ENCODE peak calls at places on chromosomes 3 and 15, in five cellular contexts. U is cardiac muscle cell, B is cardiac fibroblast, S is tibial nerve, R is thoracic aorta. K is an unnamed sample.

GRCh38 chr3:185754920-185755319 is 69.9 kb downstream of the IGF2BP2 start:
- DNase-seq in S (no peak), R (no peak), B (no peak), U (no peak), K (no peak)

GRCh38 chr3:168165390-168166269 is 69.9 kb upstream of the GOLIM4 start:
- DNase-seq in R (no peak), U (peak), S (peak), B (peak), K (no peak)

GRCh38 chr15:73284073-73284472 is 84.7 kb downstream of the HCN4 start:
- DNase-seq in S (no peak), B (peak), R (no peak), U (peak), K (no peak)

GRCh38 chr3:64316971-64317370 is 91.7 kb upstream of the PRICKLE2 start:
- DNase-seq in R (no peak), S (no peak), B (peak), U (no peak), K (no peak)

GRCh38 chr3:14879161-14879888 is 60.6 kb downstream of the FGD5 start:
- DNase-seq in B (peak), S (no peak), R (no peak), U (no peak), K (no peak)

GRCh38 chr15:89457086-89457485 is 39.3 kb downstream of the RHCG start:
- DNase-seq in R (no peak), S (no peak), B (peak), U (peak), K (no peak)

GRCh38 chr3:35777065-35777464 is 137.7 kb downstream of the ARPP21 start:
- DNase-seq in B (no peak), R (no peak), S (no peak), U (no peak), K (no peak)

GRCh38 chr3:16824085-16824696 is 60.6 kb upstream of the PLCL2 start:
- DNase-seq in S (no peak), U (no peak), B (no peak), R (no peak), K (no peak)

GRCh38 chr3:8581806-8582436 is 62.7 kb downstream of the SSUH2 start:
- DNase-seq in U (no peak), S (no peak), B (no peak), R (no peak), K (no peak)

GRCh38 chr15:70559223-70559823 is 204.0 kb downstream of the UACA start:
- DNase-seq in R (no peak), U (peak), S (no peak), B (peak), K (peak)

GRCh38 chr3:117202415-117202814 is 492.8 kb downstream of the TUSC7 start:
- DNase-seq in B (no peak), S (no peak), R (no peak), U (no peak), K (no peak)

GRCh38 chr15:89494006-89494405 is 2.4 kb downstream of the RHCG start:
- DNase-seq in R (no peak), U (no peak), B (no peak), S (no peak), K (no peak)

GRCh38 chr15:81280696-81281095 is 43.2 kb downstream of the STARD5 start:
- DNase-seq in B (no peak), S (no peak), U (no peak), R (no peak), K (no peak)

GRCh38 chr15:64761156-64761555 is 14.2 kb downstream of the RBPMS2 start:
- DNase-seq in B (no peak), U (no peak), S (no peak), R (no peak), K (no peak)

GRCh38 chr15:45183001-45183400 is 4.8 kb downstream of the SHF start:
- DNase-seq in U (no peak), S (no peak), B (no peak), R (no peak), K (no peak)

GRCh38 chr15:29970402-29970695 is 112.4 kb upstream of the GOLGA8J start:
- DNase-seq in B (peak), S (no peak), R (no peak), U (no peak), K (no peak)

GRCh38 chr3:130692455-130692854 is 54.2 kb downstream of the PIK3R4 start:
- DNase-seq in S (no peak), U (no peak), R (no peak), B (peak), K (no peak)

GRCh38 chr3:187064210-187065115 is 74.8 kb downstream of the RPL39L start:
- DNase-seq in S (no peak), B (peak), U (peak), R (no peak), K (no peak)

GRCh38 chr3:128367221-128367620 is 99.5 kb downstream of the DNAJB8 start:
- DNase-seq in R (no peak), U (no peak), S (no peak), B (no peak), K (no peak)

GRCh38 chr3:155763870-155764463 is 19.1 kb upstream of the PLCH1 start:
- DNase-seq in S (no peak), U (no peak), B (no peak), R (no peak), K (no peak)

GRCh38 chr3:100994187-100994586 is 966 bp upstream of the ABI3BP start:
- DNase-seq in U (no peak), B (no peak), S (no peak), R (no peak), K (no peak)

GRCh38 chr3:179260949-179261765 is 10.2 kb upstream of the KCNMB3 start:
- DNase-seq in B (peak), S (peak), R (peak), U (peak), K (peak)

GRCh38 chr15:31200735-31201151 is 99.2 kb upstream of the TRPM1 start:
- DNase-seq in R (no peak), S (no peak), B (peak), U (peak), K (no peak)

GRCh38 chr3:126256256-126256655 is 75.9 kb upstream of the ALDH1L1 start:
- DNase-seq in B (peak), S (no peak), R (no peak), U (no peak), K (no peak)

GRCh38 chr3:16807981-16808380 is 76.8 kb upstream of the PLCL2 start:
- DNase-seq in B (no peak), S (no peak), R (no peak), U (peak), K (no peak)

GRCh38 chr15:29621626-29622025 is 200.6 kb downstream of the TJP1 start:
- DNase-seq in B (peak), S (no peak), U (peak), R (no peak), K (no peak)

GRCh38 chr3:105775368-105775767 is 93.4 kb downstream of the CBLB start:
- DNase-seq in U (no peak), B (no peak), R (no peak), S (no peak), K (no peak)

GRCh38 chr15:98421419-98422085 is 226.8 kb upstream of the IGF1R start:
- DNase-seq in U (peak), R (no peak), B (peak), S (peak), K (no peak)

GRCh38 chr15:54365001-54365400 is 386.8 kb downstream of the UNC13C start:
- DNase-seq in S (no peak), B (no peak), U (no peak), R (no peak), K (no peak)

GRCh38 chr15:64354683-64355558 is 1.1 kb downstream of the CSNK1G1 start:
- DNase-seq in R (no peak), B (no peak), U (no peak), S (no peak), K (no peak)

GRCh38 chr15:67373971-67374370 is 119.4 kb downstream of the IQCH start:
- DNase-seq in U (no peak), B (no peak), S (no peak), R (no peak), K (no peak)

GRCh38 chr3:97821413-97821809 is 400 bp upstream of the CRYBG3 start:
- DNase-seq in U (no peak), S (peak), B (no peak), R (peak), K (no peak)

GRCh38 chr3:152197937-152198336 is 70.8 kb upstream of the MBNL1 start:
- DNase-seq in U (no peak), R (no peak), B (no peak), S (no peak), K (no peak)

GRCh38 chr3:181913254-181913653 is 201.5 kb downstream of the SOX2 start:
- DNase-seq in B (no peak), U (no peak), S (no peak), R (no peak), K (no peak)

DNA sequence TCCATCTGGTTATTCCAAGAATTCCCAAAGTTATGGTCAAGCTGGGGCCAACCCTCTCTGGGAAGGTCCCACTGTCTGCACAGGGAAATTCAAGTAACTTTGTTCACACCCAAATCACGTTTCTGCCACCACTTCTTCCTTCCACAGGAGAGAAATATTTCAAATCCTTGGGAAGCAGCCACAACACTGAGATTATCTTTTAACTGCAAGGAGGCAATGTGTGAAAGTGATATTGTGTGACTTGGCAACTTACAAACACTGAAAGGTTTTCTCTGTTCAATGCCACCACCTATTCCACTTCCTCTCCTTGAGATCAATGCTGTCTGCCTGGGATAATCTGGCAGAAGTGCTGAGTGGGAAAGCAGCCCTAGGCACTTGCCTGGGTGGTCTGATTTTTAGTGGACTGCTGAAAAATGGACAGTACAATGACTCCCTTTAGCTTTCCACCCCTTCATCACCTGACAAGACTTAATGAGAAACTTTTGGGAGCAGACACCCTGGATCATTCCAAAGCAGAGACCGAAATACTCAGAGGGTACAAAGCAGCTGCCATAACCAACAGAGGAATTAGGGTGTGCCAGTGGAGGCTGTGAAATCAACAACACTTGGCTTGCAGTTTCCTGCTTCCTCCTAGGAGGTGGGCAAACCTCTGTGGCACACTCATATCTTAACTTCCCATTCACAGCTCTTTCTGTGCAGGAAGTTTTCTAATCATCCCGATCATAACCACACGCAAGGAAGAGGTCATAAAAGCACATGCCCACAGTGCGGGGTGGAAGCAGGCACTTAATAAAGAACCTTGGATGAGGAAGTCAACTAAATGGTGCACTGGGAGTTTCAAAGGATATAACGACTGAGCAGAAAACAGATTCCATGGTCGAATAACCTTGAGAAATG is 5.4 kb downstream of the SCAMP2 start:
- DNase-seq in S (no peak), R (no peak), B (no peak), U (no peak), K (no peak)
- H3K4me3 ChIP-seq in S (no peak), R (peak), B (no peak), U (no peak), K (no peak)

GRCh38 chr3:133037440-133037839 is 751 bp upstream of the TMEM108 start:
- DNase-seq in B (no peak), U (no peak), S (no peak), R (no peak), K (no peak)
- H3K4me3 ChIP-seq in B (no peak), U (peak), S (peak), R (peak), K (peak)

GRCh38 chr15:69074843-69075224 is 60.3 kb downstream of the NOX5 start:
- DNase-seq in U (peak), S (no peak), R (no peak), B (no peak), K (no peak)
- H3K4me3 ChIP-seq in U (peak), S (no peak), R (peak), B (peak), K (peak)

DNA sequence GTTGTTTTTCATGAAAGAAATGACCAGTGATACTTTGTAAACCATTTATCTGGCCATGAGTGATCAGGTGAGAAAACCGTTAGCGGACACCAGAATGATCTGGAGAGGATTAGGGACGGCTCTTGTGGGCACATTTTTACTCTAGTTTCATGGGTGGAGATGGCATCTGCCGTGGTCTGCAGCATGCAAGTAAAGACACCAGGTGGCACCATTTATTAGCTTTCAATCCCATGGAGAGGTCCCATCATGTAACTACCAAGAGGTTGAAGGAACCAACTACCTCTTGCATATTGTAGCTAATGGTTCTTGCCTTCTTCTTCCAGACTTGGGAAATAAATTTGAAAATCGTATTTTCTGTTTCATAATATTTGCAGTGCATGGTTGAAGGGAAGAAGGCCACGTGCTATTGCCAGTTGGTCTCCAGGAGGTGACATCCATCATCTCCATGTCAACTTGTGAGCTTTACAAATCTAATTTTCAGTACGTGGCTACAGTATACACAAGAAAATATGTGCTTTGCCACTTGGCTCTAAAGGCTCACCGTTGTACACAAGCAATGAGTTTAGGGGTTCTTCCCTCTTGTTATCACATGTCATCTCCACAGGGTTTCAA is 1.5 kb upstream of the MAPKBP1 start:
- DNase-seq in B (peak), U (peak), S (no peak), R (no peak), K (no peak)
- H3K4me3 ChIP-seq in B (no peak), U (peak), S (no peak), R (no peak), K (no peak)

DNA sequence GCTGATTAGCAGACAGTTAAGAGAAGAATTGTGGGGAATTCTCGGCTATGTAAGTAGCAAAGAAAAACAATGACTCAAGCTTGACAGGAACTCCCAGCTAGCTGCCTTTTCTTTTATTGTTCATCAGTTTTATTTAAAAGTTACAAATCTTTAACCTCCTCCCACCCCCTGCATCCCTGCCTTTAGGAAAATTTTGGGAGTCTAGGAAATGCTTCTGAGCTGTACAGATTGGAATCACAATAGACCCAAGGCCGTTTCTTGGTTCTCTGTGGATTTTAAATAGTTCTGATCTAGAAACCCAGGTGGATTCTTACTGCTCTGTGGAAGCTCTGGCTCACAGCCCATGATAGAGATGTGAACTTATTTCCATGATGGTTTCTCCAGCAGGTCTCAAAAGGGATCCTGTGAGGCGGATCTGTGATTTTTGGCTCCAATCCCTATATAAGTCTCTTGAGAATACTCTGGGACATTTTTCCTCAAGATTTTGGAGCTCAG is 312.3 kb downstream of the EPHA3 start:
- DNase-seq in B (peak), R (no peak), U (peak), S (no peak), K (no peak)
- H3K4me3 ChIP-seq in B (no peak), R (no peak), U (no peak), S (no peak), K (no peak)

DNA sequence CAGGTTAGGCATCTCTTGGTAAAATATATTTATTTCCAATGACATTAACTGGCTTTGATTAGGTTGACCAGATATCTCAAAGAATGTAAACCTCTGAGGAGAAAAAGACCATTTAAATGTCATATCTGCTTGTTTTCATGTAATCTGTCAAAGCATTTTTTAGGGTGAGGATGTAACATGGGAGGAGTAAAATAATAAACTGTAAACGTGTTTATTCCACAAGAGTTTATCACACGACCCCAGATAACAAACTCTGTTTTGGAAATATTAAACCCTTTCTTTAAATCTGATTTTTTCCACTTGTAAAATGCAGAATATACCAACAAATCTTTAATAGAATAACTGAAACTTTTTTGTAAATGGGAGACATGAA is 1.6 kb downstream of the TM4SF1 start:
- DNase-seq in R (no peak), S (no peak), U (no peak), B (no peak), K (no peak)
- H3K4me3 ChIP-seq in R (peak), S (peak), U (no peak), B (peak), K (peak)

GRCh38 chr3:4497005-4497692 is 4.0 kb downstream of the ITPR1 start:
- DNase-seq in S (no peak), B (no peak), U (no peak), R (no peak), K (no peak)
- H3K4me3 ChIP-seq in S (no peak), B (no peak), U (no peak), R (no peak), K (no peak)

GRCh38 chr15:92898988-92899909 is 875 bp upstream of the CHD2 start:
- DNase-seq in S (no peak), B (peak), R (no peak), U (no peak), K (no peak)
- H3K4me3 ChIP-seq in S (no peak), B (no peak), R (peak), U (peak), K (peak)

DNA sequence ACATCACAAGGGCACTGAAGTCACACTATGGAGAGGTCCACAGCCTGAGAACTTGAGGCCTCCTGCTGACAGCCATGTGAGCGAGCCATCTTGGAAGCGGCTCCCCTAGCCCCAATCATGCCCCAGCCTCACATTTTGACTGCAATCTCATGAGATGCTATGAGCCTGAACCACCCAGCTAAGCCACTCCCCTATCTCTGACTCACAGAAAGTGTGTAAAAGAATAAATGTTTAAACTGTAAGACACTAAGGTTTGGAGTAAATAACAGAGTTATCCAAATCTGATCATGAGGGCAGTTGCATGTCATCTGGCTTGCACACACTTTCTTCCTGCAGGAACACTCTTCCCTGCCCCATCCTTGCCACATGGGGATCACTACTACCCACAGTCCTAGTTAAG is 494.3 kb downstream of the FOXP1 start:
- DNase-seq in R (no peak), S (no peak), U (no peak), B (peak), K (no peak)
- H3K4me3 ChIP-seq in R (no peak), S (no peak), U (no peak), B (no peak), K (no peak)

K was measured in esophagus squamous epithelium.